ENCODE peak calls at places on chromosomes 3 and 15, in ten cellular contexts. One of them, this sample, is unnamed.

GRCh38 chr3:185069583-185070030 is 83.3 kb downstream of the C3orf70 start:
- DNase-seq in IMR-90: no peak
- DNase-seq in T-cell: no peak
- DNase-seq in activated naive CD4-positive, alpha-beta T cell treated with anti-CD3 and anti-CD28 coated beads, Interleukin-2, amount 10 ng/mL, durations not matched to agents 7 days and 5 days: no peak
- DNase-seq in stimulated activated effector memory CD8-positive, alpha-beta T cell treated with anti-CD3 and anti-CD28 coated beads, Interleukin-12 subunit alpha, Interleukin-12 subunit beta, amount 100 ng/mL, for 72 hours: no peak
- DNase-seq in Panc1: no peak
- DNase-seq in LoVo: no peak
- DNase-seq in SK-MEL-5: no peak
- DNase-seq in lower lobe of right lung: no peak
- DNase-seq in breast epithelium: no peak
- DNase-seq in this sample: no peak

GRCh38 chr3:101253429-101253828 is 66.9 kb downstream of the IMPG2 start:
- DNase-seq in T-cell: no peak
- DNase-seq in LoVo: no peak
- DNase-seq in stimulated activated effector memory CD8-positive, alpha-beta T cell treated with anti-CD3 and anti-CD28 coated beads, Interleukin-12 subunit alpha, Interleukin-12 subunit beta, amount 100 ng/mL, for 72 hours: no peak
- DNase-seq in IMR-90: no peak
- DNase-seq in Panc1: no peak
- DNase-seq in activated naive CD4-positive, alpha-beta T cell treated with anti-CD3 and anti-CD28 coated beads, Interleukin-2, amount 10 ng/mL, durations not matched to agents 7 days and 5 days: no peak
- DNase-seq in lower lobe of right lung: no peak
- DNase-seq in breast epithelium: no peak
- DNase-seq in SK-MEL-5: no peak
- DNase-seq in this sample: no peak

GRCh38 chr3:114308830-114309229 is 15.0 kb downstream of the TIGIT start:
- DNase-seq in activated naive CD4-positive, alpha-beta T cell treated with anti-CD3 and anti-CD28 coated beads, Interleukin-2, amount 10 ng/mL, durations not matched to agents 7 days and 5 days: peak
- DNase-seq in LoVo: no peak
- DNase-seq in stimulated activated effector memory CD8-positive, alpha-beta T cell treated with anti-CD3 and anti-CD28 coated beads, Interleukin-12 subunit alpha, Interleukin-12 subunit beta, amount 100 ng/mL, for 72 hours: no peak
- DNase-seq in T-cell: peak
- DNase-seq in Panc1: no peak
- DNase-seq in lower lobe of right lung: no peak
- DNase-seq in breast epithelium: no peak
- DNase-seq in SK-MEL-5: no peak
- DNase-seq in IMR-90: no peak
- DNase-seq in this sample: no peak

GRCh38 chr3:106534206-106534605 is 665.4 kb upstream of the CBLB start:
- DNase-seq in Panc1: no peak
- DNase-seq in IMR-90: peak
- DNase-seq in T-cell: peak
- DNase-seq in activated naive CD4-positive, alpha-beta T cell treated with anti-CD3 and anti-CD28 coated beads, Interleukin-2, amount 10 ng/mL, durations not matched to agents 7 days and 5 days: peak
- DNase-seq in breast epithelium: no peak
- DNase-seq in LoVo: no peak
- DNase-seq in lower lobe of right lung: no peak
- DNase-seq in stimulated activated effector memory CD8-positive, alpha-beta T cell treated with anti-CD3 and anti-CD28 coated beads, Interleukin-12 subunit alpha, Interleukin-12 subunit beta, amount 100 ng/mL, for 72 hours: peak
- DNase-seq in SK-MEL-5: no peak
- DNase-seq in this sample: no peak

GRCh38 chr3:107235923-107236315 is 141.3 kb upstream of the CCDC54 start:
- DNase-seq in Panc1: peak
- DNase-seq in LoVo: peak
- DNase-seq in T-cell: no peak
- DNase-seq in stimulated activated effector memory CD8-positive, alpha-beta T cell treated with anti-CD3 and anti-CD28 coated beads, Interleukin-12 subunit alpha, Interleukin-12 subunit beta, amount 100 ng/mL, for 72 hours: no peak
- DNase-seq in breast epithelium: no peak
- DNase-seq in activated naive CD4-positive, alpha-beta T cell treated with anti-CD3 and anti-CD28 coated beads, Interleukin-2, amount 10 ng/mL, durations not matched to agents 7 days and 5 days: peak
- DNase-seq in lower lobe of right lung: no peak
- DNase-seq in SK-MEL-5: peak
- DNase-seq in IMR-90: peak
- DNase-seq in this sample: no peak

GRCh38 chr3:183202004-183202722 is 39.6 kb upstream of the LAMP3 start:
- DNase-seq in stimulated activated effector memory CD8-positive, alpha-beta T cell treated with anti-CD3 and anti-CD28 coated beads, Interleukin-12 subunit alpha, Interleukin-12 subunit beta, amount 100 ng/mL, for 72 hours: no peak
- DNase-seq in SK-MEL-5: no peak
- DNase-seq in activated naive CD4-positive, alpha-beta T cell treated with anti-CD3 and anti-CD28 coated beads, Interleukin-2, amount 10 ng/mL, durations not matched to agents 7 days and 5 days: peak
- DNase-seq in LoVo: peak
- DNase-seq in Panc1: no peak
- DNase-seq in IMR-90: no peak
- DNase-seq in lower lobe of right lung: no peak
- DNase-seq in breast epithelium: no peak
- DNase-seq in T-cell: no peak
- DNase-seq in this sample: no peak

GRCh38 chr3:123068227-123069020 is 1.6 kb downstream of the PDIA5 start:
- DNase-seq in stimulated activated effector memory CD8-positive, alpha-beta T cell treated with anti-CD3 and anti-CD28 coated beads, Interleukin-12 subunit alpha, Interleukin-12 subunit beta, amount 100 ng/mL, for 72 hours: no peak
- DNase-seq in LoVo: peak
- DNase-seq in IMR-90: no peak
- DNase-seq in lower lobe of right lung: no peak
- DNase-seq in T-cell: no peak
- DNase-seq in SK-MEL-5: peak
- DNase-seq in Panc1: no peak
- DNase-seq in breast epithelium: no peak
- DNase-seq in activated naive CD4-positive, alpha-beta T cell treated with anti-CD3 and anti-CD28 coated beads, Interleukin-2, amount 10 ng/mL, durations not matched to agents 7 days and 5 days: no peak
- DNase-seq in this sample: no peak

GRCh38 chr3:117910820-117911524 is 1123.7 kb downstream of the IGSF11 start:
- DNase-seq in lower lobe of right lung: no peak
- DNase-seq in IMR-90: no peak
- DNase-seq in breast epithelium: no peak
- DNase-seq in SK-MEL-5: no peak
- DNase-seq in stimulated activated effector memory CD8-positive, alpha-beta T cell treated with anti-CD3 and anti-CD28 coated beads, Interleukin-12 subunit alpha, Interleukin-12 subunit beta, amount 100 ng/mL, for 72 hours: no peak
- DNase-seq in Panc1: no peak
- DNase-seq in T-cell: no peak
- DNase-seq in activated naive CD4-positive, alpha-beta T cell treated with anti-CD3 and anti-CD28 coated beads, Interleukin-2, amount 10 ng/mL, durations not matched to agents 7 days and 5 days: no peak
- DNase-seq in LoVo: no peak
- DNase-seq in this sample: no peak

GRCh38 chr15:42919794-42920280 is 741 bp downstream of the TTBK2 start:
- DNase-seq in breast epithelium: peak
- DNase-seq in T-cell: no peak
- DNase-seq in Panc1: no peak
- DNase-seq in lower lobe of right lung: no peak
- DNase-seq in LoVo: peak
- DNase-seq in stimulated activated effector memory CD8-positive, alpha-beta T cell treated with anti-CD3 and anti-CD28 coated beads, Interleukin-12 subunit alpha, Interleukin-12 subunit beta, amount 100 ng/mL, for 72 hours: no peak
- DNase-seq in IMR-90: peak
- DNase-seq in activated naive CD4-positive, alpha-beta T cell treated with anti-CD3 and anti-CD28 coated beads, Interleukin-2, amount 10 ng/mL, durations not matched to agents 7 days and 5 days: peak
- DNase-seq in SK-MEL-5: peak
- DNase-seq in this sample: no peak

GRCh38 chr3:128709506-128710210 is 16.3 kb upstream of the RAB7A start:
- DNase-seq in Panc1: no peak
- DNase-seq in SK-MEL-5: no peak
- DNase-seq in lower lobe of right lung: no peak
- DNase-seq in breast epithelium: peak
- DNase-seq in stimulated activated effector memory CD8-positive, alpha-beta T cell treated with anti-CD3 and anti-CD28 coated beads, Interleukin-12 subunit alpha, Interleukin-12 subunit beta, amount 100 ng/mL, for 72 hours: no peak
- DNase-seq in activated naive CD4-positive, alpha-beta T cell treated with anti-CD3 and anti-CD28 coated beads, Interleukin-2, amount 10 ng/mL, durations not matched to agents 7 days and 5 days: no peak
- DNase-seq in LoVo: no peak
- DNase-seq in IMR-90: no peak
- DNase-seq in T-cell: no peak
- DNase-seq in this sample: no peak

GRCh38 chr3:151319613-151320012 is 3.0 kb upstream of the GPR87 start:
- DNase-seq in stimulated activated effector memory CD8-positive, alpha-beta T cell treated with anti-CD3 and anti-CD28 coated beads, Interleukin-12 subunit alpha, Interleukin-12 subunit beta, amount 100 ng/mL, for 72 hours: no peak
- DNase-seq in SK-MEL-5: no peak
- DNase-seq in lower lobe of right lung: no peak
- DNase-seq in activated naive CD4-positive, alpha-beta T cell treated with anti-CD3 and anti-CD28 coated beads, Interleukin-2, amount 10 ng/mL, durations not matched to agents 7 days and 5 days: no peak
- DNase-seq in IMR-90: peak
- DNase-seq in Panc1: no peak
- DNase-seq in breast epithelium: no peak
- DNase-seq in LoVo: no peak
- DNase-seq in T-cell: no peak
- DNase-seq in this sample: no peak

GRCh38 chr3:126782554-126782953 is 78.5 kb downstream of the CHCHD6 start:
- DNase-seq in LoVo: peak
- DNase-seq in SK-MEL-5: no peak
- DNase-seq in lower lobe of right lung: no peak
- DNase-seq in activated naive CD4-positive, alpha-beta T cell treated with anti-CD3 and anti-CD28 coated beads, Interleukin-2, amount 10 ng/mL, durations not matched to agents 7 days and 5 days: no peak
- DNase-seq in IMR-90: peak
- DNase-seq in breast epithelium: no peak
- DNase-seq in stimulated activated effector memory CD8-positive, alpha-beta T cell treated with anti-CD3 and anti-CD28 coated beads, Interleukin-12 subunit alpha, Interleukin-12 subunit beta, amount 100 ng/mL, for 72 hours: no peak
- DNase-seq in Panc1: peak
- DNase-seq in T-cell: no peak
- DNase-seq in this sample: no peak

GRCh38 chr15:99230867-99231266 is 18.5 kb downstream of the TTC23 start:
- DNase-seq in SK-MEL-5: no peak
- DNase-seq in stimulated activated effector memory CD8-positive, alpha-beta T cell treated with anti-CD3 and anti-CD28 coated beads, Interleukin-12 subunit alpha, Interleukin-12 subunit beta, amount 100 ng/mL, for 72 hours: no peak
- DNase-seq in activated naive CD4-positive, alpha-beta T cell treated with anti-CD3 and anti-CD28 coated beads, Interleukin-2, amount 10 ng/mL, durations not matched to agents 7 days and 5 days: no peak
- DNase-seq in T-cell: no peak
- DNase-seq in Panc1: no peak
- DNase-seq in LoVo: no peak
- DNase-seq in IMR-90: no peak
- DNase-seq in lower lobe of right lung: no peak
- DNase-seq in breast epithelium: no peak
- DNase-seq in this sample: no peak

GRCh38 chr15:90021108-90021507 is 20.0 kb downstream of the ZNF710 start:
- DNase-seq in Panc1: no peak
- DNase-seq in IMR-90: no peak
- DNase-seq in LoVo: no peak
- DNase-seq in activated naive CD4-positive, alpha-beta T cell treated with anti-CD3 and anti-CD28 coated beads, Interleukin-2, amount 10 ng/mL, durations not matched to agents 7 days and 5 days: no peak
- DNase-seq in lower lobe of right lung: no peak
- DNase-seq in stimulated activated effector memory CD8-positive, alpha-beta T cell treated with anti-CD3 and anti-CD28 coated beads, Interleukin-12 subunit alpha, Interleukin-12 subunit beta, amount 100 ng/mL, for 72 hours: no peak
- DNase-seq in SK-MEL-5: no peak
- DNase-seq in T-cell: no peak
- DNase-seq in breast epithelium: no peak
- DNase-seq in this sample: no peak

GRCh38 chr3:172343117-172343516 is 105.1 kb downstream of the GHSR start:
- DNase-seq in SK-MEL-5: no peak
- DNase-seq in activated naive CD4-positive, alpha-beta T cell treated with anti-CD3 and anti-CD28 coated beads, Interleukin-2, amount 10 ng/mL, durations not matched to agents 7 days and 5 days: no peak
- DNase-seq in LoVo: no peak
- DNase-seq in lower lobe of right lung: no peak
- DNase-seq in stimulated activated effector memory CD8-positive, alpha-beta T cell treated with anti-CD3 and anti-CD28 coated beads, Interleukin-12 subunit alpha, Interleukin-12 subunit beta, amount 100 ng/mL, for 72 hours: no peak
- DNase-seq in T-cell: no peak
- DNase-seq in Panc1: no peak
- DNase-seq in IMR-90: no peak
- DNase-seq in breast epithelium: no peak
- DNase-seq in this sample: no peak

This sample was measured in natural killer cell.